ENCODE peak calls at places on chromosomes 7 and 10, in five cellular contexts. W is small intestine, X is HCT116, B is sciatic nerve, P is A172. K is an unnamed sample.

GRCh38 chr10:73744690-73744994 is 470 bp downstream of the SEC24C start:
- DNase-seq in B (no peak), W (peak; percentile 74), X (no peak), P (peak; percentile 53), K (peak; percentile 70)

GRCh38 chr7:6553460-6554044 is 2.3 kb upstream of the GRID2IP start:
- DNase-seq in W (no peak), P (no peak), X (no peak), B (no peak), K (no peak)

GRCh38 chr7:140079121-140079536 is 16.4 kb upstream of the PARP12 start:
- DNase-seq in W (peak; percentile 40), B (no peak), X (no peak), P (peak; percentile 85), K (peak; percentile 28)

GRCh38 chr7:42831051-42831952 is 80.6 kb downstream of the C7orf25 start:
- DNase-seq in B (peak; percentile 75), W (peak; percentile 20), P (peak; percentile 46), X (peak; percentile 7), K (peak; percentile 55)

GRCh38 chr10:28879875-28880381 is 202.6 kb downstream of the BAMBI start:
- DNase-seq in X (no peak), B (no peak), P (no peak), W (no peak), K (peak; percentile 56)

GRCh38 chr7:40199076-40199802 is 64.4 kb downstream of the SUGCT start:
- DNase-seq in P (peak; percentile 54), B (no peak), W (no peak), X (no peak), K (peak; percentile 62)

GRCh38 chr10:1241973-1242935 is 186.1 kb downstream of the WDR37 start:
- DNase-seq in P (no peak), W (no peak), X (no peak), B (no peak), K (no peak)

GRCh38 chr7:1242129-1242572 is 9.5 kb downstream of the UNCX start:
- DNase-seq in B (no peak), P (no peak), X (no peak), W (no peak), K (no peak)

GRCh38 chr10:75976681-75977080 is 545.3 kb downstream of the LRMDA start:
- DNase-seq in B (no peak), W (no peak), P (no peak), X (no peak), K (no peak)

GRCh38 chr7:11130012-11130411 is 156.3 kb downstream of the PHF14 start:
- DNase-seq in W (no peak), X (no peak), B (no peak), P (no peak), K (no peak)

GRCh38 chr7:101815826-101816488 is 1.5 kb upstream of the CUX1 start:
- DNase-seq in W (peak; percentile 79), P (peak; percentile 48), B (peak; percentile 78), X (peak; percentile 73), K (peak; percentile 87)

GRCh38 chr7:27156508-27156898 is at the start of gene HOXA7:
- DNase-seq in P (no peak), W (no peak), B (peak; percentile 91), X (no peak), K (peak; percentile 75)

GRCh38 chr7:94403546-94403945 is 8.9 kb downstream of the COL1A2 start:
- DNase-seq in P (no peak), W (no peak), B (no peak), X (no peak), K (no peak)

GRCh38 chr10:43692051-43692825 is 43.6 kb upstream of the ZNF32 start:
- DNase-seq in X (no peak), P (no peak), B (no peak), W (no peak), K (peak; percentile 68)

GRCh38 chr7:112132123-112132694 is 74.0 kb downstream of the DOCK4 start:
- DNase-seq in W (no peak), P (no peak), X (no peak), B (no peak), K (no peak)

GRCh38 chr7:117470777-117471176 is 9.0 kb upstream of the CFTR start:
- DNase-seq in B (no peak), P (no peak), W (peak; percentile 74), X (no peak), K (no peak)

GRCh38 chr10:75658915-75659314 is 227.5 kb downstream of the LRMDA start:
- DNase-seq in P (no peak), B (no peak), W (no peak), X (no peak), K (no peak)

GRCh38 chr10:6624392-6624791 is 44.3 kb upstream of the PRKCQ start:
- DNase-seq in W (no peak), B (no peak), P (no peak), X (no peak), K (no peak)

GRCh38 chr7:147432068-147432467 is 1158.5 kb upstream of the C7orf33 start:
- DNase-seq in W (no peak), P (peak; percentile 29), B (no peak), X (no peak), K (peak; percentile 7)

GRCh38 chr7:151028948-151029501 is 775 bp downstream of the ABCB8 start:
- DNase-seq in W (no peak), P (no peak), X (no peak), B (no peak), K (no peak)

GRCh38 chr7:142477079-142477651 is 219.3 kb upstream of the PRSS58 start:
- DNase-seq in B (no peak), W (no peak), X (no peak), P (peak; percentile 41), K (peak; percentile 14)

GRCh38 chr7:87154166-87154565 is 1.9 kb downstream of the DMTF1 start:
- DNase-seq in P (no peak), X (no peak), W (no peak), B (no peak), K (no peak)

GRCh38 chr7:48424731-48425130 is 253.5 kb downstream of the ABCA13 start:
- DNase-seq in P (peak; percentile 44), B (no peak), X (no peak), W (peak; percentile 7), K (no peak)

GRCh38 chr10:114550756-114551290 is 107.3 kb downstream of the ABLIM1 start:
- DNase-seq in B (no peak), W (peak; percentile 54), P (peak; percentile 44), X (peak; percentile 32), K (peak; percentile 38)

GRCh38 chr7:24756545-24756988 is 697 bp downstream of the GSDME start:
- DNase-seq in X (no peak), B (no peak), W (no peak), P (peak; percentile 34), K (no peak)

GRCh38 chr10:88958721-88959120 is 6.1 kb upstream of the ACTA2 start:
- DNase-seq in X (no peak), B (no peak), W (no peak), P (no peak), K (no peak)

GRCh38 chr10:248307-248706 is 113.1 kb downstream of the ZMYND11 start:
- DNase-seq in P (no peak), W (no peak), X (no peak), B (no peak), K (no peak)